ENCODE peak calls at places on chromosomes 4 and X, in six cellular contexts. Z, V, W, J, P and F are unnamed samples. For H3K4me1, the result is how much of the 10 kb centered on the place peaks cover.

GRCh38 chrX:3666975-3667374 is 46.5 kb downstream of the PRKX start:
- DNase-seq in Z (no peak), V (no peak), W (no peak), J (no peak), P (no peak), F (no peak)

GRCh38 chr4:18850763-18851331 is 829.3 kb upstream of the LCORL start:
- DNase-seq in Z (no peak), V (no peak), W (no peak), J (no peak), P (no peak), F (no peak)

GRCh38 chrX:43882294-43882681 is at the start of gene MAOB:
- DNase-seq in Z (peak), V (no peak), W (peak), J (peak), P (peak), F (peak)

GRCh38 chrX:74277320-74277719 is 26.7 kb upstream of the ZCCHC13 start:
- DNase-seq in Z (no peak), V (no peak), W (no peak), J (no peak), P (no peak), F (no peak)

GRCh38 chr4:79673898-79674297 is 265.9 kb upstream of the GK2 start:
- DNase-seq in Z (no peak), V (no peak), W (no peak), J (no peak), P (no peak), F (no peak)

GRCh38 chr4:187598246-187598645 is 397.3 kb upstream of the ZFP42 start:
- DNase-seq in Z (no peak), V (peak), W (no peak), J (no peak), P (no peak), F (no peak)

GRCh38 chr4:62549601-62550000 is 1349.5 kb downstream of the ADGRL3 start:
- DNase-seq in Z (no peak), V (no peak), W (no peak), J (no peak), P (no peak), F (no peak)

GRCh38 chrX:154519389-154519788 is 3.4 kb upstream of the FAM3A start:
- DNase-seq in Z (no peak), V (no peak), W (no peak), J (no peak), P (no peak), F (no peak)

GRCh38 chrX:53071604-53072417 is 10.4 kb upstream of the TSPYL2 start:
- DNase-seq in Z (peak), V (peak), W (peak), J (peak), P (peak), F (peak)

GRCh38 chr4:48409203-48409602 is 67.9 kb downstream of the SLAIN2 start:
- DNase-seq in Z (no peak), V (no peak), W (no peak), J (no peak), P (no peak), F (no peak)

GRCh38 chr4:185532795-185533324 is 2.4 kb downstream of the PDLIM3 start:
- DNase-seq in Z (no peak), V (no peak), W (no peak), J (no peak), P (no peak), F (no peak)

GRCh38 chr4:10605746-10606482 is 78.7 kb downstream of the CLNK start:
- DNase-seq in Z (no peak), V (peak), W (no peak), J (no peak), P (no peak), F (no peak)

GRCh38 chr4:187235456-187236170 is 512.0 kb upstream of the FAT1 start:
- DNase-seq in Z (no peak), V (no peak), W (no peak), J (no peak), P (no peak), F (no peak)

GRCh38 chr4:157246959-157247358 is 26.4 kb downstream of the GRIA2 start:
- DNase-seq in Z (no peak), V (peak), W (no peak), J (no peak), P (no peak), F (no peak)

GRCh38 chr4:78297075-78297815 is 240.1 kb downstream of the FRAS1 start:
- DNase-seq in Z (no peak), V (peak), W (no peak), J (no peak), P (no peak), F (no peak)

GRCh38 chrX:73922856-73923429 is 359.9 kb downstream of the CHIC1 start:
- DNase-seq in Z (no peak), V (peak), W (no peak), J (no peak), P (no peak), F (no peak)

GRCh38 chr4:118935819-118936218 is 47.2 kb downstream of the SYNPO2 start:
- DNase-seq in Z (no peak), V (no peak), W (no peak), J (no peak), P (no peak), F (no peak)

GRCh38 chrX:107658660-107659059 is 30.4 kb downstream of the PRPS1 start:
- DNase-seq in Z (no peak), V (no peak), W (no peak), J (no peak), P (no peak), F (no peak)

GRCh38 chr4:145546556-145546955 is 64.9 kb downstream of the SMAD1 start:
- DNase-seq in Z (no peak), V (peak), W (no peak), J (no peak), P (no peak), F (no peak)

GRCh38 chr4:84470204-84470785 is 28.8 kb downstream of the NKX6-1 start:
- DNase-seq in Z (no peak), V (no peak), W (no peak), J (no peak), P (no peak), F (no peak)

GRCh38 chr4:21949073-21949457 is 493 bp upstream of the KCNIP4 start:
- DNase-seq in Z (peak), V (peak), W (peak), J (peak), P (peak), F (no peak)

GRCh38 chr4:6595897-6596537 is 21.0 kb downstream of the MAN2B2 start:
- DNase-seq in Z (peak), V (no peak), W (no peak), J (no peak), P (no peak), F (no peak)

GRCh38 chrX:94065091-94065490 is 391.1 kb downstream of the FAM133A start:
- DNase-seq in Z (no peak), V (no peak), W (no peak), J (no peak), P (no peak), F (no peak)

GRCh38 chr4:175536852-175537453 is 275.1 kb downstream of the GPM6A start:
- DNase-seq in Z (no peak), V (peak), W (no peak), J (no peak), P (no peak), F (peak)

GRCh38 chr4:185254434-185254833 is 45.0 kb downstream of the SNX25 start:
- DNase-seq in Z (no peak), V (no peak), W (no peak), J (no peak), P (no peak), F (no peak)

GRCh38 chrX:149631293-149632165 is at the start of gene TMEM185A:
- DNase-seq in Z (peak), V (peak), W (peak), J (peak), P (peak), F (peak)

GRCh38 chr4:53221832-53222480 is 143.9 kb downstream of the SCFD2 start:
- DNase-seq in Z (no peak), V (no peak), W (no peak), J (no peak), P (no peak), F (no peak)

GRCh38 chr4:10619220-10619619 is 65.3 kb downstream of the CLNK start:
- DNase-seq in Z (no peak), V (peak), W (no peak), J (peak), P (no peak), F (no peak)

GRCh38 chr4:80189956-80190671 is 7.2 kb upstream of the PRDM8 start:
- DNase-seq in Z (peak), V (no peak), W (peak), J (no peak), P (no peak), F (no peak)

GRCh38 chr4:69823481-69824186 is 36.3 kb downstream of the SULT1E1 start:
- DNase-seq in Z (no peak), V (peak), W (no peak), J (peak), P (peak), F (peak)

GRCh38 chr4:88600129-88600849 is 8.0 kb downstream of the HERC3 start:
- DNase-seq in Z (no peak), V (peak), W (no peak), J (no peak), P (no peak), F (no peak)

GRCh38 chr4:88609387-88609786 is 17.1 kb downstream of the HERC3 start:
- DNase-seq in Z (no peak), V (no peak), W (no peak), J (no peak), P (no peak), F (no peak)

GRCh38 chr4:88605744-88606143 is 13.5 kb downstream of the HERC3 start:
- DNase-seq in Z (no peak), V (no peak), W (no peak), J (no peak), P (no peak), F (no peak)

GRCh38 chr4:88606832-88607231 is 14.6 kb downstream of the HERC3 start:
- DNase-seq in Z (no peak), V (no peak), W (no peak), J (no peak), P (no peak), F (no peak)

DNA sequence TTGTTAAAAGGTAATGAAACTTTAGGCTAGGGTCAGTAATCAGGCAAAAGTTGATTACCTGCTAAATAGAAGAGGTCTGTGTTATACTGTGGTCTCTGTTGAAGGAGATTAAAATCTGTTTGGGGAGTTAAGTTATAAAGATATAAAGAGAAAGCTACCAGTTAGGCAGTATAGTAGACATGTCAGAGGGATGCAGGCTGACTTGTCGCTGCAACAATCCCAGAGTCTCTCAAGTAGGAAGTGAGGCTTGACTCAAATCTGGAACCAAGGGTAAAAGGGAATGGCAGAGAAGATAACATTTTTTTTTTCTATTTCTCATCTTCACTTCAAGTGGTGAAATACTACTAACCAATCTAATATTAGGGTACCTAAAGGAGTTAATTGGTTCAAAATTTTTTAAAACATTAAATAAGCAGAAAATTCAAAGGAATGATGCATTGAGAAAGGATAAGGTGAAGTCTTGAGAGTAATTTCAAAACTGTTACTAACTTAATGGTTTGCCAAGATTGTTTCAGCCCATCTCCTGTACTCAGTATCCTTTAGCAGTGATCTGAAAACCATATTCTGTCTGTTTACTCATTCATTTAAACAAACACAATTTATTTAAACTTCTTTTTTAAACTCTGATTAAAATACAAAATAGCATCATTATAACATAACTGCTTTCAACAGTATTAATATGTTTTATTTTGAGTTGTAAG is 12.8 kb downstream of the HERC3 start:
- DNase-seq in Z (no peak), V (no peak), W (no peak), J (no peak), P (no peak), F (no peak)
- H3K4me1 ChIP-seq in Z (under half), V (under half), W (under half), J (under half), P (under half), F (under half)

GRCh38 chrX:19670321-19670750 is 155.0 kb upstream of the MAP3K15 start:
- DNase-seq in Z (no peak), V (peak), W (no peak), J (no peak), P (no peak), F (peak)
- H3K4me1 ChIP-seq in Z (under half), V (under half), W (under half), J (under half), P (under half), F (under half)

DNA sequence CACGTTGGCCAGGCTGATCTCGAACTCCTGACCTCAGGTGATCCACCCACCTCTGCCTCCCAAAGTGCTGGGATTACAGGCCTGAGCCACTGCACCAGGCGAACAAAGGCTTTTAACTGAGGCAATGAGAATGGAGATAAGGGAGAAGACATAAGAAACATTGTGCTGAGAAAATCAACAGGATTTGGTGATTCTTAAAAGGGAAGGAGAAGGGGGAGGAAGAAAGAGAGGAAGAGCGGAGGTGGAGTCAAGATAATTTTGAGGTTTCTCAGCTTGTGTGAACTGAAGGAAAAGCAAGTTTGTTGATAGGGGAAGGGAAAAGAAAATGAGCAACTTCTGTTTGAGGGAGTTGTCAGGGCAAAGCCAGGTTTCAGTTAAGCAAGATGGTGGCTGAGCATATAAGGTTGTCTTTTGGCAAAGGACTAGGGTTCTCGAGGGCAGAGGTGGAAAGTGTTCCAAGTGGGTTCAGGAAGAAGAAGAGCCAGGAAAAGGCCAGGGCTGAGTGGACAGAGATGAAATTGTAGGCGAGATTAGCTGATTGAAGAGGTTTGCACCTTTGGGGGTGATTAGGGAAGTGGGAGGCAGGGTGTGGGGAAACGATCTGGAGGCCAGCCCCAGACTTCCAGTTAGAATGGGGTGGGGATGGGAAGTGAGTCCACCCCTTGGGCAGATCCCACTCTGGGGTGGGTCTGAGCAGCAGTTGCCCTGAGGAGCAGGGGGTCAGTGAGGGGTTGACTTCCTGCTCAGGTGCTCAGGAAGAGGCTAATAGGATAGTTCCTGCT is 7.8 kb downstream of the DOCK11 start:
- DNase-seq in Z (no peak), V (no peak), W (no peak), J (no peak), P (no peak), F (no peak)
- H3K4me1 ChIP-seq in Z (under half), V (under half), W (under half), J (under half), P (under half), F (under half)

GRCh38 chr4:113639311-113639710 is 122.2 kb downstream of the CAMK2D start:
- DNase-seq in Z (no peak), V (no peak), W (no peak), J (peak), P (no peak), F (no peak)
- H3K4me1 ChIP-seq in Z (half or more), V (half or more), W (under half), J (under half), P (under half), F (half or more)